ENCODE peak calls at places on chromosomes 2 and 18, in four cellular contexts. D is HCT116, I is cardiac muscle cell, Q is heart left ventricle. S is an unnamed sample.

GRCh38 chr2:234879671-234880455 is 72.0 kb upstream of the SH3BP4 start:
- DNase-seq in Q (no peak), I (peak; percentile 70), D (peak; percentile 41), S (no peak)

GRCh38 chr2:9745153-9745899 is 97.9 kb upstream of the TAF1B start:
- DNase-seq in Q (no peak), I (no peak), D (no peak), S (no peak)

GRCh38 chr2:113228991-113229716 is 49.6 kb downstream of the PAX8 start:
- DNase-seq in D (no peak), Q (no peak), I (no peak), S (no peak)

GRCh38 chr2:233643128-233643527 is 6.9 kb downstream of the UGT1A10 start:
- DNase-seq in D (peak; percentile 27), I (peak; percentile 16), Q (no peak), S (no peak)

GRCh38 chr2:240581811-240582210 is 4.7 kb upstream of the CAPN10 start:
- DNase-seq in I (no peak), Q (no peak), D (no peak), S (no peak)

GRCh38 chr2:26245810-26246209 is 1.1 kb downstream of the HADHB start:
- DNase-seq in D (no peak), Q (no peak), I (peak; percentile 6), S (no peak)

GRCh38 chr2:149928026-149928425 is 340.5 kb upstream of the MMADHC start:
- DNase-seq in D (no peak), I (no peak), Q (no peak), S (no peak)

GRCh38 chr2:113930448-113930847 is 40.6 kb downstream of the ACTR3 start:
- DNase-seq in Q (no peak), I (no peak), D (no peak), S (no peak)

GRCh38 chr2:158325031-158325781 is 131.3 kb downstream of the CCDC148 start:
- DNase-seq in I (no peak), Q (no peak), D (no peak), S (peak; percentile 22)

GRCh38 chr2:206232287-206233035 is 42.0 kb upstream of the ZDBF2 start:
- DNase-seq in D (no peak), I (peak; percentile 14), Q (no peak), S (no peak)

GRCh38 chr2:206230060-206230890 is 44.2 kb upstream of the ZDBF2 start:
- DNase-seq in Q (no peak), I (peak; percentile 8), D (peak; percentile 12), S (no peak)

GRCh38 chr2:206225435-206226232 is 48.8 kb upstream of the ZDBF2 start:
- DNase-seq in Q (no peak), I (no peak), D (no peak), S (no peak)

GRCh38 chr2:206231669-206232286 is 42.7 kb upstream of the ZDBF2 start:
- DNase-seq in Q (no peak), D (no peak), I (no peak), S (no peak)

DNA sequence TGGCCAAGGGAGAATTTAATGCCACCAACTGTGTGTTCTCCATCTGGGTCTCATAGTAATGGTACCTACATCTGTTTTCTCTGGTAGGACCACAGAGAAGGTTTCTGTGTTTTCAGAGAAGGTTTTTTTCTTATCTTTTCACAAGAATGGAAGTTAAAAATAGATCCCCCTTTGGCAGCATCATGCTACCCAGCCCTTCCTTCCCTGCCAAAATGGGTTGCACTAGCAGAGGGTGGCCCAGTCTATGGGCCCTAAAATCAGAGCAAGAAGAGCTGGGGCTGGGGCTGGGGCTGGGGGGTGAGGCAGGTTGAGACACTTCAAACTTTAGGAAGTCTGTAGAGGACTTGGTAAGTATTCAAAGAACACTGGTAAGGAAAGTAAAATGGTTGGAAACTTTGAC is 44.8 kb upstream of the ZDBF2 start:
- DNase-seq in Q (no peak), D (no peak), I (no peak), S (no peak)
- H3K27ac ChIP-seq in Q (no peak overlapping the region), D (peak overlapping the region; percentile 30), I (no peak overlapping the region), S (no peak overlapping the region)

DNA sequence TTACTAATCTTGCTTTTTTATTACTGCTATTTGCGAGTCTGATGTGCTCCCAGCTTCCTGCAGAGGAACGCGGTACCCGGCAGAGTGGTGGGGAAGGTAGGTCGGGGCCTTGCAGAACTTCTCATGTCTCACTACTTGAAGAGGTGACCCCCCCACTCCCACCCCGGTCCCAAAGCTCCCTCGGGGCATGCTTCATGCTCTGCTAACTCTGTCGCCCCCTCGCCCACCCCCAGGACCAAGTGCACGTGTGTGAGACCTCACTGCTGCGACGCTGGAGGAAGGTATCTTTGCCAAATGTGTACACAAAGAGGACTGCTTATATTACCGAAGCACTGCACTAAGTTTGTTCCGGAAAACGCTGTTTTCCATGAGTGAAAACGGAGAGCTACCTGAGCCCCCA is 129.4 kb upstream of the RAB12 start:
- DNase-seq in D (no peak), Q (no peak), I (no peak), S (peak; percentile 42)
- H3K4me3 ChIP-seq in D (no peak overlapping the region), Q (no peak overlapping the region), I (no peak overlapping the region), S (no peak overlapping the region)

DNA sequence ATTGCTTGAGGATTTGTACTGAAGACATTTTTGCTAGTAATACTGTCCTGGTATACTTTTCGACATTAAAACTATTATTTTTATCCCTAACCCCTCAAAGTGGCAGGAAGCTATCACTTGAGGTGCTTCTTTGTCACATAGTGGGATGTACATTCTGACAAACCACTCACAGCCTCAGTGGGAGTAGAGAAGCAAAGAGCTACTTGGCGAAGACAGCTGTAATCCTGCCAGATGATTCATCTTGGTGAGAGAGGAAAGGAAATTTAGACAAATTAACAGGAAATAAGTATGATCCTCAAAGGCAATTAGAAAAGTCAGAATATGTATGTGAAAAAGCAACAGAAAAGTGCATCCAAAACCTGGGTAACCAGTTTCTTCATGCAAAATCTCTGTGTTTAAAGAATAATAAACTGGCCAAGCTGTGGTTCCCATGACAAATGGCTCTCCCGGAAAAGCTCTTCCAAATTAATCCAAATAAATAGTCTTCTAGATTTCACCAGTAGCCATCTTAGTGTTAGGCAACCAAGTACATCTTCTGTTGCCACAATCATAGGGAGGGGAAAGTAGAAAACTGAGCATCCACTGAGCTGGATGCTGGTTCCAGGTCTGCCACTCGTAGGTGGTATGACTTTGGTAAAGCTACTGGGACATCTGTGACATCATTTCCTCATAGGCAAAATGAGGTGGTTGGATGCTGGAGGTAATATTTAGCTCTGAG is 308.0 kb upstream of the LYPD1 start:
- DNase-seq in Q (no peak), I (peak; percentile 41), D (no peak), S (no peak)
- H3K4me1 ChIP-seq in Q (no peaks in the 10 kb centered on the region), I (no peaks in the 10 kb centered on the region), D (no peaks in the 10 kb centered on the region), S (peaks cover 8% of the 10 kb centered on the region)

DNA sequence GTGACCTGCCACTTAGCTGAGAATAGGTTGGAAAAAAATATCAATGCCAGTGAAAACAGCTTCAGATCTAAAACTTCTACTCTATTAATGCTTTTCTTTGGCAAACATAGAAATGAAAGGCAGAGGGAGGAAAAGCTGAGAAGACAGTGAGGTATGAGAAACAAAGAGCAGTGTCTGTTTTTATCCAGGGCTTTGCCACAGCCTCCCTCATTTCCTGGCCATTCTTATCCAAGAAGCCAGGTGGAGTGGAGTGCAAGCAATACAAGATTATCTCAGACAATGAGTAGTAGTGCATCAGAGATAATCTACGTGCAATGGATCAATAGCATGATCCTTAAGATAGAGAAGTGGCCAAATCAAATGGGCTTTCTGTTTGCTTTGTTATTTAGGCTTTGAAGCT is 808.7 kb upstream of the PIK3C3 start:
- DNase-seq in I (no peak), D (no peak), Q (no peak), S (no peak)
- H3K27ac ChIP-seq in I (no peak overlapping the region), D (no peak overlapping the region), Q (no peak overlapping the region), S (no peak overlapping the region)